ENCODE peak calls at places on chromosomes 4 and X, in five cellular contexts. G, B, H, O and K are unnamed samples. For H3K4me1, the result is how much of the 10 kb centered on the place peaks cover.

GRCh38 chrX:6024204-6024603 is 204.5 kb downstream of the NLGN4X start:
- DNase-seq in G (no peak), B (no peak), H (no peak), O (no peak), K (no peak)

GRCh38 chr4:14059006-14059405 is 431.5 kb upstream of the BOD1L1 start:
- DNase-seq in G (no peak), B (no peak), H (no peak), O (no peak), K (no peak)

GRCh38 chr4:114076865-114077264 is 97.4 kb upstream of the ARSJ start:
- DNase-seq in G (no peak), B (no peak), H (no peak), O (no peak), K (no peak)

GRCh38 chr4:112270643-112271484 is 14.8 kb downstream of the TIFA start:
- DNase-seq in G (no peak), B (no peak), H (no peak), O (no peak), K (peak)

GRCh38 chr4:99457270-99457669 is 22.1 kb upstream of the ADH7 start:
- DNase-seq in G (no peak), B (no peak), H (no peak), O (no peak), K (peak)

GRCh38 chr4:86221076-86221475 is 138.8 kb downstream of the MAPK10 start:
- DNase-seq in G (no peak), B (no peak), H (no peak), O (no peak), K (no peak)

GRCh38 chr4:40255722-40256281 is 59.0 kb downstream of the RHOH start:
- DNase-seq in G (no peak), B (no peak), H (no peak), O (no peak), K (no peak)

GRCh38 chrX:67384403-67384802 is 159.4 kb upstream of the AR start:
- DNase-seq in G (no peak), B (no peak), H (no peak), O (no peak), K (no peak)

GRCh38 chr4:165210566-165210965 is 3.2 kb downstream of the KLHL2 start:
- DNase-seq in G (no peak), B (no peak), H (no peak), O (no peak), K (no peak)

GRCh38 chr4:15982833-15983528 is 20.0 kb upstream of the FGFBP2 start:
- DNase-seq in G (no peak), B (no peak), H (no peak), O (no peak), K (no peak)

GRCh38 chrX:51316271-51316670 is 16.4 kb upstream of the NUDT10 start:
- DNase-seq in G (no peak), B (no peak), H (no peak), O (no peak), K (no peak)

GRCh38 chr4:62806786-62807185 is 1602.5 kb downstream of the TECRL start:
- DNase-seq in G (no peak), B (no peak), H (no peak), O (no peak), K (no peak)

GRCh38 chrX:134542485-134542884 is 82.5 kb downstream of the HPRT1 start:
- DNase-seq in G (no peak), B (no peak), H (no peak), O (no peak), K (peak)

GRCh38 chr4:10007436-10007740 is 13.9 kb downstream of the SLC2A9 start:
- DNase-seq in G (no peak), B (no peak), H (no peak), O (no peak), K (no peak)
- H3K4me1 ChIP-seq in G (under half), B (under half), H (under half), O (under half), K (under half)

GRCh38 chr4:87916636-87917035 is 58.9 kb upstream of the SPP1 start:
- DNase-seq in G (no peak), B (no peak), H (no peak), O (no peak), K (no peak)

GRCh38 chr4:87915621-87916020 is 59.9 kb upstream of the SPP1 start:
- DNase-seq in G (no peak), B (no peak), H (no peak), O (no peak), K (no peak)

GRCh38 chr4:87911252-87911774 is 64.2 kb upstream of the SPP1 start:
- DNase-seq in G (no peak), B (no peak), H (no peak), O (no peak), K (peak)

GRCh38 chr4:87912164-87913004 is 63.1 kb upstream of the SPP1 start:
- DNase-seq in G (no peak), B (no peak), H (no peak), O (no peak), K (peak)

GRCh38 chr4:87913871-87914270 is 61.6 kb upstream of the SPP1 start:
- DNase-seq in G (no peak), B (no peak), H (no peak), O (no peak), K (no peak)
- H3K4me1 ChIP-seq in G (under half), B (under half), H (under half), O (under half), K (under half)

GRCh38 chr4:53696956-53697685 is 105.8 kb upstream of the LNX1 start:
- DNase-seq in G (no peak), B (no peak), H (no peak), O (no peak), K (no peak)
- H3K4me1 ChIP-seq in G (under half), B (under half), H (under half), O (under half), K (under half)

DNA sequence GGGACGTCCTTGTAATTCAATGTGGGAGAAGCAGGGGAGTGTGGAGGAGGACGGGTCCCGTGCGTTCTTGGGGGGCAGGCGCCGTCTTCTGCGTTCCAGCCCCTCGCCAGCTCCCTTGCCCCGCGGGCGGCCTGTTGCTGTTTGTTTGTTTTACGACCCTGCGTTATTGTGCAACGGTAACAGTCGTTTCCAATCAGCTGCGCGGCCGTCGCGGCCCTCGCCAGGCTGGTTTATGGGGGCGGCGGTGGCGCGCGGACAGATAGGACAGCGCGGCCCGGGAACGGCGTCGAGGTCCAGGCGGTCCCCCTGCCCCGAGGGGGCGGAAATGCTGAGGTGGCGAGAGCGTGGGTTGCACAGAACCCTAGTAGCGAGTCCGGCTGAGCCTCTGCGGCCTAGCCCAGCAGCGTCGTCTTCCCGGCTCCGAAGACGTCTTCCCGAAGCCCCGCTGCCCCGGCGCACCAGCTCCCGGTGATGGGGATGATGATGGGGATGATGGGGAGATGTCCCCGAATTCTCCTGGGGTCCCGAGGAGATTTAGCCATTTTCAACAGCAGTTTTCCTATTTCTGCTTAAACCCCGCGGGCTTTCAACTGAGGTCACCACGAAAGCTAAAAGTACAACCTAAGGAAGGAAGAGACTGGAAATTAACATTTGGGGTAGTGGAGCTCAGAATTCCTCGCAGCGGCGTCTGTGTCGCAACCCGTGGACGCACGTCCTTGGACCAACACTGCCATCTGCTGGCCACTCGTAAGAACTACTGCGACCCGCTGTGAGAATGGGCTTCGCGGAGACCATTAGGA is 4.8 kb downstream of the PDGFRA start:
- DNase-seq in G (peak), B (peak), H (no peak), O (peak), K (peak)
- H3K4me1 ChIP-seq in G (under half), B (under half), H (under half), O (under half), K (under half)

DNA sequence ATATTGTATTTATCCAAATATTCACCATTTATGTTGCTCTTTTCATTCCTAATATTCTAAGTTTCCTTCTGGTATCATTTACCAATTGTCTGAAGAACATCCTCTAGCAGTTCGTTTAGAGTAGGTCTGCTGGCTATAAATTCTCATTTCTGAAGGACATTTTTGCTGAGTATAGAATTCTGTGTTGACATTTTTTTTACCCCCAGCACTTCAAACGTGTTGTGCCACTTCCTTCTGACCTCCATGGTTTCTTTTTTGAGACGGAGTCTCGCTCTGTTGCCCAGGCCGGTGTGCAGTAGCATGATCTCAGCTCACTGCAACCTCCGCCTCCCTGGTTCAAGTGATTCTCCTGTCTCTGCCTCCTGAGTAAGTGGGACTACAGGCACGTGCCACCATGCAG is 26.4 kb downstream of the JADE3 start:
- DNase-seq in G (no peak), B (no peak), H (no peak), O (no peak), K (no peak)
- H3K4me1 ChIP-seq in G (under half), B (under half), H (under half), O (under half), K (under half)

GRCh38 chr4:78667337-78667736 is 108.8 kb upstream of the BMP2K start:
- DNase-seq in G (no peak), B (no peak), H (no peak), O (no peak), K (no peak)

GRCh38 chr4:78669453-78669852 is 106.7 kb upstream of the BMP2K start:
- DNase-seq in G (no peak), B (no peak), H (no peak), O (no peak), K (no peak)

GRCh38 chr4:78667764-78668163 is 108.4 kb upstream of the BMP2K start:
- DNase-seq in G (no peak), B (no peak), H (no peak), O (no peak), K (no peak)

GRCh38 chr4:78665216-78665615 is 110.9 kb upstream of the BMP2K start:
- DNase-seq in G (no peak), B (no peak), H (no peak), O (no peak), K (no peak)

DNA sequence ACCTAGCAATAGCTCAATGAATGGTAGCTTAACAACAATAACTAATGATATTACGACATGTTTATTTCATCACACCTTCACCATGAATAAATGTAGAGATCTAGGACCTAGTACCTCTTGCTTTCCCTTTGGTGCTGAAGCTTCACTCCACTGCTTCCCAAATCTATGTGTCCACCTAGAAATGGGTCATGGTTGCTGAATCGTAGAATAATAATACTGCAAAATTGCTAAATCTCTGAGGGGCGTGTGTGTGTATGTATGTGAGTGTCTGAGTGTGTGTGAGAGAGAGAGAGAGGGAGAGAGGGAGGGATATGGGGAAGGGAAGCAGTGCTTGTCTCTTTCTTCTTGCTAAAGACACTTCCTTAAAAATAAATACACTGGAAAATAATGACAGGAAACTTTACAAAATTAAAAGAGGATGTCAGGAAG is 109.3 kb upstream of the BMP2K start:
- DNase-seq in G (no peak), B (no peak), H (no peak), O (no peak), K (no peak)
- H3K4me1 ChIP-seq in G (under half), B (under half), H (under half), O (under half), K (under half)

GRCh38 chr4:147828361-147828760 is 96.5 kb downstream of the ARHGAP10 start:
- DNase-seq in G (no peak), B (no peak), H (no peak), O (no peak), K (peak)
- H3K4me1 ChIP-seq in G (under half), B (under half), H (under half), O (under half), K (under half)

DNA sequence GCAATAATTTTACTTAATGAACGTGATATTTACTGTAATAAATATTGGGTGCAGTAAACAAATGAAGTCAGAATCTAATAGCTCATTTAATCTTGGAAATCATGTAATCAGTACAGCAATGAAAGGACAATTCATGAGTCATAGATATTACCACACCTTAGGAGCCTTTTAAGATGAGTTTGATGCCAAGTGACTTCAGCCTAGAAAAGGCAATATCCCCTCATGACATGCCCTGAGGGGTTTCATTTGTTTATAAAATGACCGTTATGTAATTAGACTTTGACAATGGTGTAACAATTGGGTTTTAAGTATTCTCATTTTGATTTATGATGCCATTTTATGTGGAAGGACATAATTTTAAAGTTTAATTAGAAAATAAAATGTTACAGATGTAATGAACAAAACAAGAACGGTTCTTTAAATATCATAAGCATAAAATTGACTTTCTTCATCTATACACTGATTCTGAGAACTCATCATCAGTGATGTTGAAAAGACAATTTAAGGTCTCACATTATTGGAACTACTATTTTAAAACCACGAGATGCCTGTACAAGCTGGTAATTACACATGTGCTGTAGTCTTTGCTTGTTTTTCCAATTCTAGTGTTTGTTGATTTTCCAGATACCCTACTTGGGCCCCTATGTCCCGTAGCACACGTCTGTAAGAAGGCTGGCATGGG is 5.0 kb downstream of the FGF2 start:
- DNase-seq in G (no peak), B (no peak), H (no peak), O (no peak), K (no peak)
- H3K4me1 ChIP-seq in G (under half), B (under half), H (under half), O (under half), K (under half)

GRCh38 chr4:88418411-88418810 is 38.5 kb upstream of the HERC5 start:
- DNase-seq in G (no peak), B (no peak), H (no peak), O (no peak), K (no peak)
- H3K4me1 ChIP-seq in G (under half), B (under half), H (under half), O (under half), K (under half)

DNA sequence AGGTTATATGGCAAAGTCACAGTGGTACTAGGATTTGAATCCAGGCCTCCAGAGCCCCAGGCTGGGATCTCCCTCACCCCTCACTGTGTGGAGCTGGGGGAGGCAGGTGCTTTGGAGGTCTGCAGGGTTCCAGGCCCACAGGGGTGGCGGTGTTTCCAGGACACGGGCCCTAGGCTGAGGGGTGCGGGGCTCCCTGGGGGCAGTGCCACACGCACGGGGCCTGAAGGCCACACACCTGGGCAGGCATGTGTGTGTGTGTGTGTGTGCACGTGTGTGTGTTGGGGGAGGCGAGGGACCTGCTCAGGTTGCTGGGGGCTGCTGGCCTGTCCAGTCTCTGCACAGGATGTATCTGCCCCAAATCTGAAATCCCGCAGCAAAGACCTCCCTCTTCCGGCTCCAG is 18.8 kb downstream of the SH3TC1 start:
- DNase-seq in G (peak), B (no peak), H (no peak), O (no peak), K (no peak)
- H3K4me1 ChIP-seq in G (under half), B (under half), H (under half), O (under half), K (under half)